ENCODE peak calls at places on chromosome 22, in six cellular contexts. L is H9, V is AG04450, T is adrenal gland, B is RWPE2, Y is fibroblast of lung. K is an unnamed sample.

GRCh38 chr22:22706253-22706940 is 62.0 kb downstream of the GGTLC2 start:
- DNase-seq in L (peak; percentile 11), V (no peak), T (no peak), B (no peak), Y (no peak), K (no peak)

GRCh38 chr22:47497666-47498065 is 735.2 kb downstream of the TBC1D22A start:
- DNase-seq in L (no peak), V (no peak), T (no peak), B (no peak), Y (no peak), K (no peak)

GRCh38 chr22:46545041-46545796 is 7.8 kb upstream of the CELSR1 start:
- DNase-seq in L (no peak), V (no peak), T (no peak), B (peak; percentile 15), Y (no peak), K (no peak)

GRCh38 chr22:46064236-46064965 is 85.9 kb upstream of the PPARA start:
- DNase-seq in L (peak; percentile 5), V (no peak), T (no peak), B (no peak), Y (no peak), K (no peak)

GRCh38 chr22:27323646-27324045 is 477.9 kb downstream of the MN1 start:
- DNase-seq in L (peak; percentile 23), V (no peak), T (no peak), B (no peak), Y (no peak), K (no peak)

GRCh38 chr22:31075961-31076360 is 5.2 kb upstream of the SMTN start:
- DNase-seq in L (no peak), V (no peak), T (peak; percentile 75), B (no peak), Y (peak; percentile 93), K (no peak)

GRCh38 chr22:30027791-30028190 is 52.5 kb upstream of the HORMAD2 start:
- DNase-seq in L (no peak), V (no peak), T (peak; percentile 63), B (no peak), Y (no peak), K (no peak)

GRCh38 chr22:26725012-26725676 is 67.8 kb downstream of the MIAT start:
- DNase-seq in L (no peak), V (no peak), T (no peak), B (no peak), Y (no peak), K (no peak)

GRCh38 chr22:46577361-46578249 is 40.2 kb upstream of the CELSR1 start:
- DNase-seq in L (peak; percentile 26), V (no peak), T (no peak), B (peak; percentile 64), Y (no peak), K (no peak)

GRCh38 chr22:40385041-40385782 is 14.8 kb downstream of the SGSM3 start:
- DNase-seq in L (no peak), V (no peak), T (no peak), B (no peak), Y (no peak), K (no peak)

GRCh38 chr22:26464312-26464711 is 19.3 kb downstream of the HPS4 start:
- DNase-seq in L (no peak), V (no peak), T (no peak), B (no peak), Y (no peak), K (no peak)

GRCh38 chr22:29720824-29721323 is 1.1 kb downstream of the CABP7 start:
- DNase-seq in L (no peak), V (no peak), T (no peak), B (no peak), Y (no peak), K (no peak)

GRCh38 chr22:39237276-39238123 is 7.3 kb downstream of the PDGFB start:
- DNase-seq in L (no peak), V (no peak), T (no peak), B (no peak), Y (no peak), K (no peak)

GRCh38 chr22:27105142-27106025 is 448.0 kb downstream of the MIAT start:
- DNase-seq in L (no peak), V (no peak), T (peak; percentile 90), B (no peak), Y (peak; percentile 62), K (no peak)

GRCh38 chr22:31739795-31740201 is 10.1 kb downstream of the PRR14L start:
- DNase-seq in L (no peak), V (no peak), T (peak; percentile 75), B (no peak), Y (no peak), K (no peak)

GRCh38 chr22:40746428-40747220 is 67.3 kb downstream of the MCHR1 start:
- DNase-seq in L (no peak), V (no peak), T (no peak), B (no peak), Y (no peak), K (no peak)

GRCh38 chr22:23533771-23534191 is 46.3 kb downstream of the IGLL1 start:
- DNase-seq in L (peak; percentile 59), V (no peak), T (no peak), B (peak; percentile 18), Y (no peak), K (no peak)

GRCh38 chr22:41380993-41381328 is 781 bp upstream of the TEF start:
- DNase-seq in L (no peak), V (peak; percentile 89), T (peak; percentile 95), B (no peak), Y (peak; percentile 86), K (no peak)

GRCh38 chr22:25546242-25546641 is 18.2 kb upstream of the GRK3 start:
- DNase-seq in L (no peak), V (no peak), T (no peak), B (no peak), Y (no peak), K (no peak)

GRCh38 chr22:47997052-47997568 is 1234.7 kb downstream of the TBC1D22A start:
- DNase-seq in L (no peak), V (no peak), T (no peak), B (no peak), Y (no peak), K (no peak)

GRCh38 chr22:27798526-27799333 is 2.8 kb downstream of the MN1 start:
- DNase-seq in L (peak; percentile 57), V (no peak), T (no peak), B (no peak), Y (no peak), K (no peak)

GRCh38 chr22:41917906-41918791 is 3.3 kb upstream of the SHISA8 start:
- DNase-seq in L (no peak), V (no peak), T (peak; percentile 69), B (no peak), Y (peak; percentile 58), K (no peak)

GRCh38 chr22:39453765-39454378 is 2.9 kb upstream of the MGAT3 start:
- DNase-seq in L (no peak), V (no peak), T (no peak), B (no peak), Y (peak; percentile 27), K (no peak)

GRCh38 chr22:23072911-23073491 is 2.7 kb downstream of the GNAZ start:
- DNase-seq in L (no peak), V (no peak), T (peak; percentile 12), B (peak; percentile 44), Y (no peak), K (no peak)

GRCh38 chr22:46421272-46421671 is 85.8 kb downstream of the TRMU start:
- DNase-seq in L (no peak), V (no peak), T (no peak), B (no peak), Y (no peak), K (no peak)

GRCh38 chr22:44076825-44077224 is 52.7 kb downstream of the PARVB start:
- DNase-seq in L (no peak), V (no peak), T (no peak), B (no peak), Y (no peak), K (no peak)

GRCh38 chr22:20957691-20958440 is 9.2 kb upstream of the AIFM3 start:
- DNase-seq in L (peak; percentile 69), V (no peak), T (no peak), B (no peak), Y (peak; percentile 22), K (peak; percentile 46)

GRCh38 chr22:17974703-17975372 is 49.5 kb downstream of the MICAL3 start:
- DNase-seq in L (no peak), V (no peak), T (no peak), B (no peak), Y (no peak), K (no peak)

DNA sequence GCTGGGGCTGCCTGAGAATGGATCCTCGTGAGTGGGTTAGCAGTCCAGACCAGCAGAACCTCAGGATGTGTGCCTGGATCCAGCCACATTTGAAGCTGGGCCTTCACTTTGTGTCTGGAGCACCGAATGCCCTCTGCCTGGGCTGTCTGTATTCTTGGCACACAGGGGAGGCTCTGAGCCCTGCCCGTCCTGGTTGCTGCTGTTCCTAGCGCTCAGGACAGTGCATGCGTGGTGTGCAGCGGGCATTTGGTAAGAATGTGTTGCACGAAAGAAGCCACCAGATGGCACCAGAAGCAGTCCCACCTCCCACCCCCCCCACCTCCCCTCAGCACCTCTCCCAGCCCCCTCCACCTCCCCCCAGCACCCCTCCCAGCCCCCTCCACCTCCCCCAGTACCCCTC is 4.1 kb upstream of the MAPK11 start:
- DNase-seq in L (no peak), V (no peak), T (peak; percentile 77), B (no peak), Y (peak; percentile 74), K (peak; percentile 63)
- TF ChIP-seq CTCF in L (peak; percentile 49), V (peak; percentile 31), T (peak; percentile 34), B (peak; percentile 34), Y (no peak), K (peak; percentile 59)

GRCh38 chr22:33192156-33192555 is 134.0 kb upstream of the SYN3 start:
- DNase-seq in L (no peak), V (no peak), T (no peak), B (no peak), Y (no peak), K (no peak)

DNA sequence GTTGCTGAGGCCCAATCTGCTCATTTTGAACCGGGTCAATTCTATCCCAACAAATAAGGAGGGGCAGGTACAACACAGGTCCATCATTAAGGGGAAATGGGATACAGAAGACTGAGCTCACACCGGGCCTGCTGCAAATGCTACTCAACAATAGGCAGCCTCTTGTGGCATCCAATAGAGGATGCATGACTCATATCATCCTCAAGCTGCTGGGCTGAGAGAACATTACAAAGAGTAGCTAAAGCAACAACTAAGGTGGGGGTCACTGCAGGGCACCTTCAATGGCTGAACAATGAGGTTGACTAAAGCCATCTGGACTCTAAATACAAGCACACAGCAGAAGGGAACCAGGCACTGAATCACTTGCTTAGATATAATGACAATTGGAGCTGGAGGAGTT is 130.1 kb upstream of the SYN3 start:
- DNase-seq in L (no peak), V (no peak), T (no peak), B (no peak), Y (no peak), K (no peak)
- H3K27ac ChIP-seq in L (no peak overlapping the region), V (no peak overlapping the region), T (no peak overlapping the region), B (no peak overlapping the region), Y (no peak overlapping the region), K (no peak overlapping the region)

DNA sequence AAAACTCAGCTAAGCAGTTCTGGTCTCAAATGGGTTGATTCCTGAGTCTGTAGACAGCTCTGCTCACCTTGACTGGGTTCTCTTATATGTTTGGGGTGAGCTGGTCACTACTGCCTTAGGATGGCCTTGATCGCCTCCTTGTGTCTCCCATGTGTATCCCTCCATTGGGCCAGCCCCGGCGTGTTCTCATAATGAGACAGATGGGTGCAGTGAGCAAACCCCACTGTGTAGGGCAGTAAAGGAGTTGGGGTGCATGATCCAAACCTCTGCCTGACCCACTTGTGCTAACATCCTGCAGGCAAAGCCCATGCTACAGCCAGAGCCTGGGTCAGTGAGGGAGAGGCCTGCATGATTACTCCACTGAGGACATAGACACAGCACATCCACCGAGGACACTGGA is 657.6 kb downstream of the BRD1 start:
- DNase-seq in L (no peak), V (no peak), T (no peak), B (no peak), Y (no peak), K (peak; percentile 62)
- TF ChIP-seq CTCF in L (peak; percentile 57), V (no peak), T (no peak), B (no peak), Y (no peak), K (peak; percentile 70)

GRCh38 chr22:19644314-19645223 is 69.7 kb upstream of the SEPTIN5 start:
- DNase-seq in L (peak; percentile 28), V (no peak), T (peak; percentile 37), B (no peak), Y (peak; percentile 14), K (no peak)
- H3K27ac ChIP-seq in L (no peak overlapping the region), V (no peak overlapping the region), T (peak overlapping the region; percentile 62), B (no peak overlapping the region), Y (no peak overlapping the region), K (no peak overlapping the region)